ENCODE peak calls at places on chromosomes 5 and 9, in nine cellular contexts. S is Peyer's patch, U is A549, K is endothelial cell of umbilical vein, T is heart left ventricle, F is K562, J is transverse colon, A is lower leg skin, W is body of pancreas. X is an unnamed sample.

GRCh38 chr5:88724201-88724600 is 158.8 kb downstream of the MEF2C start:
- DNase-seq in S (no peak), U (peak; percentile 27), K (peak; percentile 32), T (no peak), F (no peak), J (no peak), A (no peak), W (no peak), X (no peak)

GRCh38 chr9:30534458-30534857 is 1850.0 kb upstream of the ACO1 start:
- DNase-seq in S (no peak), U (no peak), K (no peak), T (no peak), F (no peak), J (no peak), A (no peak), W (no peak), X (no peak)

GRCh38 chr5:50699737-50700136 is 33.3 kb downstream of the PARP8 start:
- DNase-seq in S (no peak), U (no peak), K (no peak), T (no peak), F (no peak), J (no peak), A (no peak), W (no peak), X (no peak)

GRCh38 chr5:107103522-107103921 is 567.2 kb downstream of the EFNA5 start:
- DNase-seq in S (no peak), U (no peak), K (no peak), T (no peak), F (no peak), J (no peak), A (no peak), W (no peak), X (no peak)

GRCh38 chr9:89513836-89514235 is 15.9 kb upstream of the SEMA4D start:
- DNase-seq in S (no peak), U (no peak), K (no peak), T (no peak), F (no peak), J (no peak), A (no peak), W (no peak), X (no peak)

GRCh38 chr5:150172147-150172546 is 5.6 kb downstream of the CDX1 start:
- DNase-seq in S (no peak), U (no peak), K (no peak), T (no peak), F (no peak), J (no peak), A (no peak), W (no peak), X (no peak)

GRCh38 chr5:4837489-4838058 is 302.6 kb upstream of the ADAMTS16 start:
- DNase-seq in S (no peak), U (no peak), K (no peak), T (no peak), F (no peak), J (no peak), A (no peak), W (no peak), X (no peak)

GRCh38 chr5:2867373-2867933 is 116.0 kb upstream of the IRX2 start:
- DNase-seq in S (no peak), U (no peak), K (no peak), T (no peak), F (no peak), J (no peak), A (no peak), W (no peak), X (no peak)

GRCh38 chr9:85108806-85109205 is 439.3 kb downstream of the NTRK2 start:
- DNase-seq in S (no peak), U (no peak), K (no peak), T (no peak), F (no peak), J (no peak), A (no peak), W (no peak), X (no peak)

GRCh38 chr5:73856972-73857371 is 231.0 kb downstream of the ARHGEF28 start:
- DNase-seq in S (no peak), U (no peak), K (peak; percentile 48), T (peak; percentile 33), F (no peak), J (no peak), A (no peak), W (no peak), X (no peak)

GRCh38 chr5:14305045-14305444 is 161.9 kb downstream of the TRIO start:
- DNase-seq in S (no peak), U (peak; percentile 24), K (peak; percentile 33), T (peak; percentile 42), F (peak; percentile 16), J (no peak), A (peak; percentile 82), W (no peak), X (peak; percentile 74)

GRCh38 chr5:14270212-14270702 is 127.1 kb downstream of the TRIO start:
- DNase-seq in S (no peak), U (peak; percentile 76), K (peak; percentile 75), T (peak; percentile 77), F (peak; percentile 67), J (no peak), A (no peak), W (peak; percentile 48), X (peak; percentile 78)

GRCh38 chr9:36319183-36319582 is 60.9 kb upstream of the GNE start:
- DNase-seq in S (no peak), U (no peak), K (no peak), T (no peak), F (no peak), J (no peak), A (peak; percentile 72), W (no peak), X (no peak)

GRCh38 chr5:141695627-141696180 is 13.7 kb upstream of the ARAP3 start:
- DNase-seq in S (no peak), U (no peak), K (peak; percentile 37), T (no peak), F (no peak), J (peak; percentile 69), A (no peak), W (no peak), X (no peak)

DNA sequence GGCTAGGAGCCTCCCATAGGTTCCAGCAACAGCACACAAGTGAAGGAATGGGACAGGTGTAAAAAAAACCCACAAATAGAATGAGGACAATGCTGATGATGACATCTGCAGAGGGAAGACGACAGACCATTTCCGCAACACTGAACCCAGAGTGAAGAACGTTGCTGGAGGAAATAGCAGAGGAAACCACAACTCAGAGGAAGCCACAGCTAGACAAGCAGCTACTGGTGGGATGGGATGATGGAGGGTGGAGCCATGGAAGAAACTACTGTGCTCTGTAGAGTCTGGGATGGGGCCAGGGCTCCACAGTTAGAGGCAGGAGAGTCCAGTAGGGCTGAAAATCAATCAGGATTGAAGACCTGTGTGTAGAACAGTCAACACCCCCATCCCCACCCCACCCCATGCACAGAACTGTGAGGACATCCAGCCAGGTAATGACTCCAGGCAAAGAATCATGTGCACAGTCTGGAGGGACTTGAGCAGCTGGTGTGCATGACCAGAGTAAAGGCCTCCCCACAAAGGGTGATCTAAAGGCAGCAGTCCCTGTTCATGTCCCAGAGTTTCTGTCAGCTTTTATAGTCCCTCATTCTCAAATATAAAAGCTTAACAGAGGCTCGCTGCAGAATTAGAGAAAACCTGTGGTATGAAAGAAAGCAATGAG is 65.2 kb upstream of the SPIN1 start:
- DNase-seq in S (peak; percentile 34), U (no peak), K (no peak), T (peak; percentile 8), F (no peak), J (peak; percentile 26), A (no peak), W (peak; percentile 27), X (no peak)
- H3K4me3 ChIP-seq in S (no peak overlapping the region), U (no peak overlapping the region), K (no peak overlapping the region), T (no peak overlapping the region), F (no peak overlapping the region), J (no peak overlapping the region), A (no peak overlapping the region), W (no peak overlapping the region), X (no peak overlapping the region)

DNA sequence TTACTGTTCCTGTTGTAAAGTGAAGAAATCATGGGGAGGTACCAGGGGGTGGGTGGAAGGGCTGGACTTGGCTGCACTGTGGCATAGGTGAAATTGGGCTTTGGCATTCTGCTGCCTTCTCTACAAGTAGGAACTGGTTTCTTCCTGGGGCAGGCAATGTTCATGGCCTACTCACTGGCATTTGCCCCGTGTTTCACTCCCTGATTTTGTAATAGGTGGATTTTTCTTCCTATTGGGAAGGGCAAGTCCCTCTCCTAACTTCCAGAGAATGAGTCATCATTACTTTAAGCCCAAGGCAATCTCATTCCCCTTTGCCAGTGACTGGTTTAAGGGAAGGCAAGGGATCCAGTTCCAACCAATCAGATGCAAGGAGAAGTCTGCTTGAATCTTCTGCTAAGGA is 67.9 kb upstream of the ANKRD55 start:
- DNase-seq in S (no peak), U (peak; percentile 49), K (no peak), T (no peak), F (no peak), J (no peak), A (no peak), W (no peak), X (no peak)
- TF ChIP-seq POLR2A in S (no peak), U (no peak), K (no peak), T (no peak), F (no peak), J (no peak), A (no peak), W (no peak), X (no peak)

DNA sequence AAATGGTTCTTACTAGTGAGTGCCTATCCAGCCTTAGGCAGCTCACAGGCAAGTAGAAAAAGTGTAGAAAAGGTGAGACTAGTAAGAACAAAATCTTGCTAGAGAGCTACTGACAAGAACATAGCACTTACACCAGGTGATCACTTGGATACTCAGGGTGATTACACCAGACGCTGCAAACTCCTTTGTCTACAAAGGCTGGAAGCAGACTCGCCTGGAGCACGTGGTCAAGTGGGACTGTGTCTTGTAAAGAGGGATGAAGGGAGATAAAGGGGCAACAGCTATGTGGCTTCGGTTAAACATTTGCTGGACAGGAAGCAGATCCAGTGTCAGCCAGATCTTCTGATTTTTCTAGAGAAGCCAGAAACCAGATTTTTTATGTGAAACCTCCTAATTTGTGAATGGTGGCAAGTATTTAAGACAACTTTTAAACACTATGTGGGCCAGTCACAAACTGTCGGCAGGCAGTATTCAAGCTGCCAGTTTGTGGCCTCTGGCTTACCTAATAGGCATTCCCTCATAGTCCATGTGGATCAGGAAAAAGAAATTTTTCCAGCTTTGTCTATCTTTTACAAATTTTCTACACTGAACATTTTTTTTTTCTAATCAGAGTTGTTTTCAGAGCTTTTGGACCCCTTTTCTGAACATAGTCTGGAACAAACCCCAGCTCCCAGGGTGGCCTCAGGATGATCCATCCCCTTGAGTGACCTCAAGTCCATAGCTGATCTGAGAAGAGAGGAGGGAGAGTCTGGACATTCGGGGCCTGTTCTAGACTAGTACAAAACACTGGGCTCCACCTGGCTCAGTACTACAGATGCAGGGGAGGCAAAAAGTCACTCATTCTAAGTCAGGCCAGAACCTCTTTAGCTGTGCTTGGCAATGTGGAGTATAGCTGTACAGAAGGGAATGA is 262.9 kb downstream of the ARRDC3 start:
- DNase-seq in S (no peak), U (no peak), K (no peak), T (no peak), F (no peak), J (no peak), A (no peak), W (peak; percentile 29), X (no peak)
- H3K4me3 ChIP-seq in S (no peak overlapping the region), U (no peak overlapping the region), K (no peak overlapping the region), T (no peak overlapping the region), F (no peak overlapping the region), J (no peak overlapping the region), A (no peak overlapping the region), W (no peak overlapping the region), X (no peak overlapping the region)

GRCh38 chr9:104991144-104991953 is 63.4 kb upstream of the ABCA1 start:
- DNase-seq in S (peak; percentile 90), U (peak; percentile 87), K (peak; percentile 83), T (peak; percentile 88), F (peak; percentile 67), J (peak; percentile 95), A (peak; percentile 98), W (peak; percentile 94), X (peak; percentile 95)
- TF ChIP-seq POLR2A in S (peak; percentile 39), U (peak; percentile 20), K (peak; percentile 50), T (peak; percentile 62), F (no peak), J (peak; percentile 64), A (no peak), W (peak; percentile 87), X (peak; percentile 73)